ENCODE peak calls at places on chromosomes 2 and 18, in five cellular contexts. S, Z, V, A and W are unnamed samples. For H3K4me1, the result is how much of the 10 kb centered on the place peaks cover.

GRCh38 chr2:70678576-70679143 is 89.3 kb downstream of the ADD2 start:
- DNase-seq in S (no peak), Z (no peak), V (no peak), A (no peak), W (no peak)

GRCh38 chr2:195613922-195614321 is 43.1 kb upstream of the SLC39A10 start:
- DNase-seq in S (no peak), Z (peak), V (no peak), A (no peak), W (no peak)

GRCh38 chr2:98479959-98480524 is 35.4 kb downstream of the INPP4A start:
- DNase-seq in S (peak), Z (peak), V (peak), A (peak), W (no peak)

GRCh38 chr2:100730290-100730868 is 89.6 kb upstream of the NPAS2 start:
- DNase-seq in S (peak), Z (peak), V (peak), A (peak), W (no peak)

GRCh38 chr2:11701831-11702301 is 31.9 kb upstream of the NTSR2 start:
- DNase-seq in S (no peak), Z (no peak), V (no peak), A (no peak), W (no peak)

GRCh38 chr2:230307485-230307884 is 19.5 kb upstream of the SP140L start:
- DNase-seq in S (no peak), Z (no peak), V (no peak), A (no peak), W (no peak)

GRCh38 chr2:162967137-162967536 is 128.6 kb upstream of the KCNH7 start:
- DNase-seq in S (peak), Z (no peak), V (no peak), A (no peak), W (no peak)

GRCh38 chr2:19205983-19206533 is 152.4 kb downstream of the OSR1 start:
- DNase-seq in S (no peak), Z (no peak), V (no peak), A (no peak), W (no peak)

GRCh38 chr2:47601518-47602015 is 181.4 kb upstream of the MSH6 start:
- DNase-seq in S (no peak), Z (no peak), V (no peak), A (no peak), W (no peak)

GRCh38 chr18:64370036-64370435 is 221.1 kb upstream of the LINC00305 start:
- DNase-seq in S (no peak), Z (no peak), V (no peak), A (no peak), W (no peak)

GRCh38 chr2:68726608-68727367 is 7.8 kb upstream of the ARHGAP25 start:
- DNase-seq in S (no peak), Z (peak), V (no peak), A (no peak), W (no peak)

DNA sequence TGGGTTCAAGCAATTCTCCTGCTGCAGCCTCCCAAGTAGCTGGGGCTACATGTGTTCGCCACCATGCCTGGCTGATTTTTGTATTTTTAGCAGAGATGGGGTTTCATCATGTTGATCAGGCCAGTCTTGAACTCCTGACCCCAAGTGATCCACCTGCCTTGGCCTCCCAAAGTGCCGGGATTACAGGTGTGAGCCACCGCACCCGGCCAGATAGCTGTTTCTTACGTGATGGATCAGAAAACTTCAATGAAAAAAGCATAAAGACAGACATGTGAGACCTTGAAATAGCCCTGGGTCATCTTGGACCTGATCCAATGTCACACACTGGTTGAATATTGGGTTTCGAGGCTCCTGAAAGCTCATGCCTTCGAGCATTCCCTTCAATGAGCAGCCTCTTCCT is 66.7 kb upstream of the RTN4 start:
- DNase-seq in S (no peak), Z (no peak), V (no peak), A (no peak), W (no peak)
- H3K4me1 ChIP-seq in S (half or more), Z (under half), V (under half), A (under half), W (under half)

DNA sequence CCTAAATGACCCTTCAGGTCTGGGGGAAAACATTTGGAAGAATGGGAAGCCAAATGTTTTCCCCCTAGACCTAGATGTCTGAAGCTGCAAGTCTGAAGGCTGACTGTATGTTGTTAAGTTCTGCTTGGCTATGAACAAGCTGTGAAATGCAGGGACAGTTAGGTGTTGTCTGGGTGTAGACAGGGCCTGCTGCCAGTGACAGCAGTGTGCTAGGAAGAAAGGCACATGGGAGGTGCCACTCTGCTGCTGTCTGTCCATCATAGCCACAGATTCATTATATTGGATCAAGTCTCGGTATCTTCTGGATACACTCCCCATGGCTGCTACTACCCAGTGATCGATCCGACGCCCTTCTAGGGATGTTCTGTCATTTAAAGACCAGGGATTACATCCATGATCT is 266.0 kb upstream of the PXDN start:
- DNase-seq in S (no peak), Z (no peak), V (no peak), A (no peak), W (no peak)
- H3K4me3 ChIP-seq in S (no peak), Z (no peak), V (no peak), A (no peak), W (no peak)

DNA sequence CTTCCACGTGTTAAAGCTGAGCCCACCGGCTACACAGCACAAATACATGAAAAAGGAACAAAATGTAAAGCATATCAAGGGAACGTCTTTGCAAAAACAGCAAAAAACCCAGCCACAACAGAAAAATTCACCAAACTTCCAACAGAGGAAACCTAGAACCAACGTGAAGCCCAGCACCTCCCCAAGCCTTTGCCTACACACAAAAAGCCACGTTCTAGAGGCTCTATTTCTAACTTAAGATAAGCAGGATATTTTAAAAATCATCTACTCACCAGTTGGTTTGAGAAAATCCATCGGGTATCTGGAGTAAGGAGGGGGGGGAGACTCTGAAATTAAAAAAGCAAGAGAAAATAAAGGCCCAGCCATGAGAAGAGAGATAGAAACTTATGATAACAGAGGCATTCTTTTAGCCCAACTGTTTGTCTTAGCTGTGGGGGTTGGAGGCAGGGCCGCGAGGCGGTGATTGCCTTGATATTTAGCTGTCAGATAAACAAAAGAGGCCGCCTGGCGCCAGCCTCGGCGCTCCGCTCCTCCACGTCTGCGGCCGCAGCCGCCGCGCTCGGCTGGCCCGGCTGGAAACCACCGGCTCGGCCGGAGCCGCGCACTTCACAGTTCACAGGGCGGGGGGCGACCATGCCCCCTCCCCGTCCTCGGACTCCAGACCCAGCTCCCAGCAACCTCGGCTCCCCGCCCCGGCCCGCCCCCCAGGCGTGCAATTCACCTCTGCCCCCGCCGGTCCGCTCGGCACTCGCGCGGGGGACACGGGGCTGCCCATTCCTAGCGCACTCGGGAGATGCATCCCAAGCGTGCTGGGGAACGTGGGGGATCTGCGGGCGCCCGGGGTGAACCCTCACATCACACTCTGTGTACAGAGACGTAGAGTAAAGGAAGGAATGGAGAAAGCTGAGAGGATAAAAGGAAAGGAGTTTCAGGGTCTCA is 2.4 kb downstream of the SMAD7 start:
- DNase-seq in S (peak), Z (peak), V (peak), A (peak), W (no peak)
- H3K4me1 ChIP-seq in S (under half), Z (half or more), V (half or more), A (under half), W (under half)

GRCh38 chr2:66437055-66437454 is 2.1 kb downstream of the MEIS1 start:
- DNase-seq in S (no peak), Z (no peak), V (no peak), A (no peak), W (no peak)
- H3K4me3 ChIP-seq in S (peak), Z (peak), V (peak), A (peak), W (peak)

DNA sequence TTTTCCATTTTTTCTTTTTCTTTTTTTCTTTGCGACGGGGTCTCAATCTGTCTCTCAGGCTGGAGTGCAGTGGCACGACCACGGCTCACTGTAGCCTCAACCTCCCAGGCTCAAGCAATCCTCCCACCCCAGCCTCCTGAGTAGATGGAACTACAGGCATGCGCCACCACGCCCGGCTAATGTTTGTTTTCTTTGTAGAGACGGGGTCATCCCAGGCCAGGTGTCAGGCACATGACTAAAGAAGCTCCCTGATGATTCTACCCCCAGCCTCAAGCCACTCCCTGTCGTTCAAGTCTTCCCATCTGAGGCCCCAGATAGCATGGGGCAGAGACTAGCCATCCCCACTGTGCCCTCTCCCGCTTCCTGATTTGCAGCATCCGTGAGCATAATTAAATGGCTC is 9.8 kb upstream of the FZD5 start:
- DNase-seq in S (no peak), Z (no peak), V (no peak), A (no peak), W (no peak)
- H3K4me1 ChIP-seq in S (under half), Z (under half), V (under half), A (under half), W (under half)

GRCh38 chr2:153004627-153005026 is 286.2 kb downstream of the ARL6IP6 start:
- DNase-seq in S (no peak), Z (no peak), V (no peak), A (no peak), W (no peak)
- H3K4me3 ChIP-seq in S (no peak), Z (no peak), V (no peak), A (no peak), W (no peak)